ENCODE peak calls at places on chromosomes 7 and 10, in four cellular contexts. One of them, this sample, is unnamed. For H3K27me3, the result is how much of the 10 kb centered on the place peaks cover.

GRCh38 chr7:143331179-143331825 is 15.4 kb downstream of the CLCN1 start:
- DNase-seq in heart left ventricle: no peak
- DNase-seq in IMR-90: peak
- DNase-seq in stomach: peak
- DNase-seq in this sample: no peak

GRCh38 chr10:118870467-118871243 is 115.9 kb upstream of the CACUL1 start:
- DNase-seq in heart left ventricle: peak
- DNase-seq in stomach: no peak
- DNase-seq in IMR-90: peak
- DNase-seq in this sample: no peak

GRCh38 chr10:21496285-21497176 is 29.0 kb downstream of the SKIDA1 start:
- DNase-seq in heart left ventricle: peak
- DNase-seq in stomach: peak
- DNase-seq in IMR-90: peak
- DNase-seq in this sample: peak

GRCh38 chr10:9253121-9253520 is 1198.6 kb downstream of the GATA3 start:
- DNase-seq in IMR-90: peak
- DNase-seq in heart left ventricle: no peak
- DNase-seq in stomach: no peak
- DNase-seq in this sample: no peak

GRCh38 chr10:12019343-12019971 is 23.2 kb downstream of the UPF2 start:
- DNase-seq in IMR-90: peak
- DNase-seq in stomach: no peak
- DNase-seq in heart left ventricle: no peak
- DNase-seq in this sample: no peak

GRCh38 chr10:128854965-128855364 is 612.1 kb upstream of the MGMT start:
- DNase-seq in stomach: peak
- DNase-seq in IMR-90: no peak
- DNase-seq in heart left ventricle: peak
- DNase-seq in this sample: peak

GRCh38 chr7:22373388-22373787 is 16.4 kb upstream of the RAPGEF5 start:
- DNase-seq in heart left ventricle: no peak
- DNase-seq in IMR-90: no peak
- DNase-seq in stomach: no peak
- DNase-seq in this sample: no peak

GRCh38 chr10:68212721-68213352 is 19.1 kb downstream of the ATOH7 start:
- DNase-seq in stomach: no peak
- DNase-seq in IMR-90: peak
- DNase-seq in heart left ventricle: no peak
- DNase-seq in this sample: no peak

GRCh38 chr10:102628451-102628911 is 15.8 kb upstream of the TRIM8 start:
- DNase-seq in heart left ventricle: peak
- DNase-seq in stomach: no peak
- DNase-seq in IMR-90: no peak
- DNase-seq in this sample: peak

GRCh38 chr10:79944428-79945395 is 4.2 kb downstream of the SFTPD start:
- DNase-seq in IMR-90: no peak
- DNase-seq in stomach: peak
- DNase-seq in heart left ventricle: no peak
- DNase-seq in this sample: no peak

GRCh38 chr10:122307669-122308486 is 36.8 kb downstream of the BTBD16 start:
- DNase-seq in heart left ventricle: peak
- DNase-seq in stomach: no peak
- DNase-seq in IMR-90: peak
- DNase-seq in this sample: no peak

GRCh38 chr10:3872700-3873099 is 87.7 kb upstream of the KLF6 start:
- DNase-seq in IMR-90: no peak
- DNase-seq in heart left ventricle: no peak
- DNase-seq in stomach: no peak
- DNase-seq in this sample: no peak

GRCh38 chr7:151017953-151018420 is 6.3 kb downstream of the ATG9B start:
- DNase-seq in IMR-90: peak
- DNase-seq in stomach: peak
- DNase-seq in heart left ventricle: peak
- DNase-seq in this sample: peak

GRCh38 chr10:58621379-58622077 is 108.9 kb downstream of the BICC1 start:
- DNase-seq in stomach: no peak
- DNase-seq in heart left ventricle: no peak
- DNase-seq in IMR-90: no peak
- DNase-seq in this sample: no peak

GRCh38 chr7:124893140-124893810 is 36.4 kb downstream of the POT1 start:
- DNase-seq in IMR-90: no peak
- DNase-seq in heart left ventricle: no peak
- DNase-seq in stomach: no peak
- DNase-seq in this sample: no peak

GRCh38 chr7:16984346-16984745 is 102.6 kb upstream of the AGR3 start:
- DNase-seq in stomach: no peak
- DNase-seq in IMR-90: no peak
- DNase-seq in heart left ventricle: no peak
- DNase-seq in this sample: no peak

GRCh38 chr7:139699640-139700504 is 77.9 kb downstream of the HIPK2 start:
- DNase-seq in heart left ventricle: no peak
- DNase-seq in stomach: peak
- DNase-seq in IMR-90: no peak
- DNase-seq in this sample: no peak

GRCh38 chr7:27125986-27126394 is 4.6 kb downstream of the HOXA4 start:
- DNase-seq in stomach: no peak
- DNase-seq in heart left ventricle: no peak
- DNase-seq in IMR-90: peak
- DNase-seq in this sample: no peak
- H3K27me3 ChIP-seq in stomach: half or more
- H3K27me3 ChIP-seq in heart left ventricle: half or more
- H3K27me3 ChIP-seq in IMR-90: under half
- H3K27me3 ChIP-seq in this sample: under half

DNA sequence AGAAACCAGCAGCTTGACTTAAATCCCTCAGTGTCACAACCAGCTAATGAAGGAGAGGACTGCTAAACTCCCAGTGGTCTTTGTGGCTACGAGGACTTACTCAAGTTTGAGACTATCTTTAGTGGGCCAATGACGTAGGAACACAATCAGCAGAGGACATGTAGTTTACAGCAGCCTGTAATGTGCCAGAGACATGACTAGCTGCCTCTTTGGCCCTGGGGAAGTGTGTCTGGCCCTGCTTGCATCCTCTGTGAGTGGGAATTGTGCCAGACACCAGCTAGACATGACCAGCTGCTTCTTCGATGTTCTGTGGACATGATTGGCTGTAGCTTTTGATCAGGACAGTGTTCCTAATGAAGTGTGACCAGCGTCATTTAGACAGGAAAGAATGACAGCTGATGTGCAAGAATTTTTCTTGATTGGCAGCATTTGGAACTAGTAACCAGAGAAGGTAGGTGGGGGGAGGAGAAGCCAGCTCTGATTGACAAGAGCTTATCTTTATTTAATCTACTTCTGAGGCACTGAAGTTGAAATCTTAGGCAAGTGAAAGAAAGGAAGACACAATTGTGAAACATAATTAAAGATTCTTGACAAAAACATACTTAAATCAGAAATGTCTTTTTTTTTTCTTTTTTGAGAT is 141.8 kb downstream of the AUTS2 start:
- DNase-seq in stomach: no peak
- DNase-seq in IMR-90: no peak
- DNase-seq in heart left ventricle: peak
- DNase-seq in this sample: no peak
- H3K4me3 ChIP-seq in stomach: no peak
- H3K4me3 ChIP-seq in IMR-90: no peak
- H3K4me3 ChIP-seq in heart left ventricle: no peak
- H3K4me3 ChIP-seq in this sample: no peak

GRCh38 chr10:8064436-8064835 is 9.9 kb downstream of the GATA3 start:
- DNase-seq in heart left ventricle: no peak
- DNase-seq in stomach: no peak
- DNase-seq in IMR-90: no peak
- DNase-seq in this sample: no peak

GRCh38 chr10:8063935-8064334 is 9.4 kb downstream of the GATA3 start:
- DNase-seq in IMR-90: no peak
- DNase-seq in stomach: no peak
- DNase-seq in heart left ventricle: no peak
- DNase-seq in this sample: no peak

GRCh38 chr10:8066146-8066545 is 11.7 kb downstream of the GATA3 start:
- DNase-seq in IMR-90: no peak
- DNase-seq in heart left ventricle: no peak
- DNase-seq in stomach: no peak
- DNase-seq in this sample: no peak

GRCh38 chr10:8066797-8067196 is 12.3 kb downstream of the GATA3 start:
- DNase-seq in heart left ventricle: no peak
- DNase-seq in stomach: no peak
- DNase-seq in IMR-90: no peak
- DNase-seq in this sample: no peak

DNA sequence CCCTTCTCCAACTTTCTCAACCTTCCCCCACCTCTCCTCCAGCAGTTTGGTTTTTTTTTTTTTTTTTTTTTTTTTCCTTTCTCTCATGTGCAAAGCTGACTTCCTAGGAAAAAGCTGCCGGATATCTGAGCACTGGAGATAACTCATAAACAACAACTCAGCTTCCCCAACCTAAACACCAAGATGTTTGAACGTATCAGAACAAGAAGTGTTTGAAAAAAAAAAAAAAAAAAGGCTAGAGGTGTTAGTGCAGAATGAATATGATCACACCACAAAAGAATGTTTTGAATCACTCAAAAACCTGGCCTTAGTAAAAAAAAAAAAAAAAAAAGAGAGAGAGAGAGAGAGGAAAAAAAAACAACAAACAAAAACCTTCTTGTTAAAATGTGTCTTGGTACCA is 11.2 kb downstream of the GATA3 start:
- DNase-seq in heart left ventricle: no peak
- DNase-seq in stomach: no peak
- DNase-seq in IMR-90: no peak
- DNase-seq in this sample: no peak
- H3K27ac ChIP-seq in heart left ventricle: no peak
- H3K27ac ChIP-seq in stomach: no peak
- H3K27ac ChIP-seq in IMR-90: no peak
- H3K27ac ChIP-seq in this sample: no peak

GRCh38 chr10:74681917-74682627 is 144.3 kb upstream of the KAT6B start:
- DNase-seq in stomach: no peak
- DNase-seq in IMR-90: peak
- DNase-seq in heart left ventricle: no peak
- DNase-seq in this sample: no peak

GRCh38 chr10:74675527-74675926 is 150.9 kb upstream of the KAT6B start:
- DNase-seq in stomach: no peak
- DNase-seq in IMR-90: no peak
- DNase-seq in heart left ventricle: no peak
- DNase-seq in this sample: no peak

GRCh38 chr10:74683067-74683466 is 143.3 kb upstream of the KAT6B start:
- DNase-seq in heart left ventricle: no peak
- DNase-seq in stomach: no peak
- DNase-seq in IMR-90: peak
- DNase-seq in this sample: no peak

GRCh38 chr10:74674892-74675291 is 151.5 kb upstream of the KAT6B start:
- DNase-seq in IMR-90: no peak
- DNase-seq in heart left ventricle: no peak
- DNase-seq in stomach: no peak
- DNase-seq in this sample: no peak

DNA sequence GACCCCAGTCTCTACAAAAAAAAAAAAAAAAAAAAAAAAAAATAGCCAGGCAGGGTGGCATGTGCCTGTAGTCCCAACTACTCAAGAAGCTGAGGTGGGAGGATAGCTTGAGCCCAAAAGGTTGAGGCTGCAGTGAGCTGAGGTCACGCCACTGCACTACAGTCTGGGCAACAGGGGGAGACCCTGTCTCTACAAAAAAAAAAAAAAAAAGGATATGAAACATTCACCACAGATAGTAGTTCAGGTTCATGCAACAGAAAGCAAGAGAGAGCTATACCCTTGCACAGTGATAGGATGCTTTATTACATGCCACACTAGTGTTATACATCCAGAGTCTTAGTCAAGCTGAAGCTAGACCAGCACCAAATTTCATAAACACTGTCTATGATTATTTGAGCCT is 148.4 kb upstream of the KAT6B start:
- DNase-seq in IMR-90: no peak
- DNase-seq in heart left ventricle: no peak
- DNase-seq in stomach: no peak
- DNase-seq in this sample: no peak
- H3K27me3 ChIP-seq in IMR-90: under half
- H3K27me3 ChIP-seq in heart left ventricle: under half
- H3K27me3 ChIP-seq in stomach: under half
- H3K27me3 ChIP-seq in this sample: under half